ENCODE peak calls at places on chromosomes 4 and X, in five cellular contexts. G is IMR-90, O is H9, R is A549, C is H1. I is an unnamed sample.

GRCh38 chrX:71599965-71600364 is 18.3 kb downstream of the CXCR3 start:
- DNase-seq in O (no peak), C (no peak), G (no peak), R (no peak), I (no peak)

GRCh38 chrX:44891642-44892041 is 18.7 kb downstream of the KDM6A start:
- DNase-seq in R (no peak), G (no peak), O (no peak), C (no peak), I (no peak)

GRCh38 chr4:4328840-4329239 is 38.8 kb downstream of the ZBTB49 start:
- DNase-seq in G (no peak), O (no peak), R (no peak), C (no peak), I (no peak)

GRCh38 chr4:78476108-78476704 is 75.4 kb upstream of the ANXA3 start:
- DNase-seq in O (no peak), C (no peak), G (no peak), R (no peak), I (no peak)

GRCh38 chr4:8323947-8324555 is 54.5 kb downstream of the HTRA3 start:
- DNase-seq in G (peak), R (no peak), C (peak), O (peak), I (no peak)

GRCh38 chrX:39756086-39756883 is 341.5 kb downstream of the BCOR start:
- DNase-seq in O (no peak), C (no peak), R (peak), G (no peak), I (no peak)

GRCh38 chrX:475926-476723 is 89.4 kb upstream of the PPP2R3B start:
- DNase-seq in O (no peak), R (no peak), C (no peak), G (no peak), I (no peak)

GRCh38 chr4:98150092-98150761 is 7.0 kb upstream of the STPG2 start:
- DNase-seq in G (peak), R (no peak), O (no peak), C (no peak), I (no peak)

GRCh38 chrX:27660878-27661277 is 70.7 kb downstream of the DCAF8L2 start:
- DNase-seq in O (peak), C (no peak), R (no peak), G (no peak), I (no peak)

GRCh38 chr4:45663495-45664148 is 460.2 kb downstream of the GABRG1 start:
- DNase-seq in R (no peak), O (no peak), G (no peak), C (no peak), I (no peak)

GRCh38 chr4:77917075-77917474 is 54.4 kb downstream of the MRPL1 start:
- DNase-seq in G (no peak), R (no peak), O (no peak), C (no peak), I (no peak)

GRCh38 chrX:120672389-120672788 is 42.5 kb upstream of the C1GALT1C1 start:
- DNase-seq in O (no peak), C (no peak), G (peak), R (peak), I (no peak)

GRCh38 chrX:129115104-129115503 is 408.2 kb downstream of the SMARCA1 start:
- DNase-seq in G (peak), R (peak), C (peak), O (peak), I (peak)

GRCh38 chrX:143648705-143649104 is 12.8 kb upstream of the SLITRK4 start:
- DNase-seq in G (no peak), O (peak), R (no peak), C (no peak), I (no peak)

GRCh38 chr4:8353912-8354453 is 84.4 kb downstream of the HTRA3 start:
- DNase-seq in G (peak), O (no peak), C (no peak), R (no peak), I (peak)

GRCh38 chr4:105107105-105107856 is 39.4 kb upstream of the TET2 start:
- DNase-seq in O (no peak), C (no peak), G (no peak), R (no peak), I (no peak)

GRCh38 chr4:148239406-148239805 is 202.8 kb downstream of the NR3C2 start:
- DNase-seq in C (no peak), O (no peak), G (no peak), R (no peak), I (no peak)

GRCh38 chrX:41912922-41913321 is 10.4 kb downstream of the CASK start:
- DNase-seq in C (no peak), R (peak), O (no peak), G (peak), I (no peak)

GRCh38 chr4:1530356-1530755 is 124.1 kb upstream of the NKX1-1 start:
- DNase-seq in C (no peak), G (no peak), R (no peak), O (no peak), I (no peak)

GRCh38 chr4:28357985-28358384 is 1497.3 kb downstream of the STIM2 start:
- DNase-seq in G (peak), C (no peak), O (peak), R (peak), I (no peak)

GRCh38 chrX:123153846-123154335 is 30.2 kb upstream of the GRIA3 start:
- DNase-seq in C (no peak), G (no peak), R (no peak), O (no peak), I (no peak)

GRCh38 chrX:44241551-44241950 is 101.9 kb downstream of the EFHC2 start:
- DNase-seq in C (no peak), G (no peak), O (no peak), R (no peak), I (no peak)

GRCh38 chr4:76641758-76642157 is 206.7 kb downstream of the SHROOM3 start:
- DNase-seq in C (no peak), G (no peak), R (no peak), O (no peak), I (no peak)

GRCh38 chr4:77804471-77804870 is 14.7 kb downstream of the CNOT6L start:
- DNase-seq in R (no peak), C (no peak), G (peak), O (no peak), I (no peak)

GRCh38 chr4:184406915-184407314 is 67.4 kb downstream of the IRF2 start:
- DNase-seq in O (no peak), C (no peak), G (no peak), R (no peak), I (no peak)

GRCh38 chr4:7295917-7296660 is 103.8 kb downstream of the SORCS2 start:
- DNase-seq in C (peak), G (peak), R (peak), O (no peak), I (peak)

GRCh38 chrX:71665747-71666146 is 1.6 kb upstream of the LOC101059915 start:
- DNase-seq in C (no peak), R (no peak), G (no peak), O (no peak), I (no peak)

GRCh38 chr4:22635692-22636091 is 57.0 kb upstream of the GBA3 start:
- DNase-seq in C (no peak), R (no peak), O (peak), G (no peak), I (no peak)

GRCh38 chrX:70196961-70197805 is 19.9 kb downstream of the DGAT2L6 start:
- DNase-seq in C (peak), O (peak), R (peak), G (peak), I (peak)

GRCh38 chr4:109302366-109303140 is at the start of gene COL25A1:
- DNase-seq in O (peak), R (peak), G (peak), C (peak), I (no peak)

GRCh38 chr4:7806080-7806630 is 133.5 kb downstream of the AFAP1 start:
- DNase-seq in C (no peak), O (peak), G (peak), R (peak), I (no peak)

GRCh38 chr4:10750714-10751113 is 66.1 kb upstream of the CLNK start:
- DNase-seq in G (no peak), R (no peak), C (no peak), O (no peak), I (no peak)

GRCh38 chrX:153910446-153910845 is 6.0 kb downstream of the AVPR2 start:
- DNase-seq in G (no peak), C (no peak), R (no peak), O (no peak), I (no peak)

GRCh38 chr4:153844144-153844543 is 55.3 kb upstream of the SFRP2 start:
- DNase-seq in O (no peak), R (no peak), C (no peak), G (no peak), I (no peak)

GRCh38 chr4:153834901-153835300 is 46.0 kb upstream of the SFRP2 start:
- DNase-seq in O (no peak), R (no peak), C (no peak), G (no peak), I (no peak)

GRCh38 chr4:153832720-153833287 is 43.9 kb upstream of the SFRP2 start:
- DNase-seq in C (no peak), R (no peak), G (no peak), O (no peak), I (no peak)

GRCh38 chr4:153838564-153838963 is 49.7 kb upstream of the SFRP2 start:
- DNase-seq in C (no peak), O (no peak), G (no peak), R (no peak), I (no peak)
- H3K4me2 ChIP-seq in C (no peak), O (no peak), G (no peak), R (no peak), I (no peak)

GRCh38 chr4:39032218-39033085 is at the start of gene TMEM156:
- DNase-seq in R (peak), C (no peak), O (no peak), G (peak), I (no peak)

GRCh38 chr4:39030726-39031125 is 1.5 kb downstream of the TMEM156 start:
- DNase-seq in R (no peak), O (no peak), G (peak), C (no peak), I (no peak)

GRCh38 chr4:39026096-39026495 is 6.1 kb downstream of the TMEM156 start:
- DNase-seq in R (no peak), C (no peak), G (no peak), O (no peak), I (no peak)

GRCh38 chr4:39025552-39026085 is 6.6 kb downstream of the TMEM156 start:
- DNase-seq in O (no peak), R (peak), C (no peak), G (peak), I (no peak)

GRCh38 chr4:39029752-39030694 is 2.2 kb downstream of the TMEM156 start:
- DNase-seq in R (peak), G (no peak), O (no peak), C (no peak), I (no peak)
- H3K4me2 ChIP-seq in R (peak), G (peak), O (no peak), C (no peak), I (peak)

GRCh38 chr4:140640150-140640748 is 71.5 kb upstream of the UCP1 start:
- DNase-seq in C (no peak), G (no peak), R (no peak), O (no peak), I (no peak)
- H3K4me2 ChIP-seq in C (no peak), G (no peak), R (no peak), O (no peak), I (no peak)

GRCh38 chr4:26127001-26127400 is 193.8 kb upstream of the RBPJ start:
- DNase-seq in O (no peak), G (no peak), C (no peak), R (no peak), I (no peak)
- H3K4me2 ChIP-seq in O (no peak), G (no peak), C (no peak), R (no peak), I (no peak)